ENCODE peak calls at places on chromosome 16, in four cellular contexts. H is epithelial cell of esophagus, X is progenitor cell of endocrine pancreas, Z is endothelial cell. Y is an unnamed sample.

GRCh38 chr16:70685938-70686375 is at the start of gene MTSS2:
- DNase-seq in H (peak), X (peak), Z (peak), Y (peak)

GRCh38 chr16:68417711-68418301 is 30.5 kb downstream of the SMPD3 start:
- DNase-seq in H (peak), X (no peak), Z (no peak), Y (no peak)

GRCh38 chr16:89037261-89038152 is 56.1 kb upstream of the ACSF3 start:
- DNase-seq in H (peak), X (peak), Z (peak), Y (no peak)

GRCh38 chr16:17784073-17784472 is 313.3 kb upstream of the XYLT1 start:
- DNase-seq in H (peak), X (no peak), Z (peak), Y (no peak)

GRCh38 chr16:77190478-77191258 is at the start of gene MON1B:
- DNase-seq in H (peak), X (peak), Z (peak), Y (peak)

GRCh38 chr16:31423241-31423640 is 4.9 kb downstream of the COX6A2 start:
- DNase-seq in H (no peak), X (no peak), Z (no peak), Y (no peak)

GRCh38 chr16:78460428-78460827 is 361.0 kb downstream of the WWOX start:
- DNase-seq in H (peak), X (no peak), Z (no peak), Y (no peak)

GRCh38 chr16:68083861-68084503 is 1.2 kb upstream of the NFATC3 start:
- DNase-seq in H (no peak), X (no peak), Z (peak), Y (peak)

GRCh38 chr16:69903851-69904250 is 47.3 kb upstream of the CLEC18A start:
- DNase-seq in H (no peak), X (no peak), Z (no peak), Y (no peak)

GRCh38 chr16:11379420-11379819 is 34.2 kb downstream of the RMI2 start:
- DNase-seq in H (no peak), X (no peak), Z (no peak), Y (no peak)

GRCh38 chr16:66207139-66207863 is 159.2 kb upstream of the CDH5 start:
- DNase-seq in H (peak), X (no peak), Z (no peak), Y (no peak)

GRCh38 chr16:23694707-23695373 is 16.2 kb downstream of the PLK1 start:
- DNase-seq in H (no peak), X (peak), Z (peak), Y (no peak)

GRCh38 chr16:16014329-16015224 is 65.2 kb downstream of the ABCC1 start:
- DNase-seq in H (no peak), X (no peak), Z (no peak), Y (peak)

GRCh38 chr16:1914084-1914608 is 4.1 kb downstream of the HS3ST6 start:
- DNase-seq in H (no peak), X (no peak), Z (no peak), Y (no peak)

GRCh38 chr16:70582280-70582978 is 58.8 kb downstream of the SF3B3 start:
- DNase-seq in H (no peak), X (no peak), Z (no peak), Y (no peak)

GRCh38 chr16:11052080-11052808 is 107.9 kb downstream of the CLEC16A start:
- DNase-seq in H (peak), X (no peak), Z (no peak), Y (no peak)

GRCh38 chr16:7200320-7200719 is 132.3 kb upstream of the RBFOX1 start:
- DNase-seq in H (no peak), X (no peak), Z (no peak), Y (no peak)

GRCh38 chr16:89019511-89019910 is 42.5 kb upstream of the CBFA2T3 start:
- DNase-seq in H (no peak), X (no peak), Z (no peak), Y (no peak)

GRCh38 chr16:2811703-2812471 is 5.2 kb upstream of the PRSS21 start:
- DNase-seq in H (no peak), X (no peak), Z (no peak), Y (no peak)

GRCh38 chr16:88921603-88921995 is 55.1 kb upstream of the PABPN1L start:
- DNase-seq in H (no peak), X (no peak), Z (no peak), Y (peak)

GRCh38 chr16:68257906-68258800 is 6.2 kb upstream of the SLC7A6 start:
- DNase-seq in H (peak), X (no peak), Z (no peak), Y (no peak)

GRCh38 chr16:66028505-66029216 is 337.8 kb upstream of the CDH5 start:
- DNase-seq in H (peak), X (no peak), Z (no peak), Y (no peak)

GRCh38 chr16:2926660-2927646 is 15.2 kb downstream of the FLYWCH1 start:
- DNase-seq in H (peak), X (peak), Z (peak), Y (peak)

GRCh38 chr16:89621698-89622409 is 8.4 kb downstream of the DPEP1 start:
- DNase-seq in H (no peak), X (no peak), Z (no peak), Y (no peak)

GRCh38 chr16:81645303-81645702 is 133.8 kb upstream of the PLCG2 start:
- DNase-seq in H (peak), X (no peak), Z (no peak), Y (no peak)

GRCh38 chr16:391885-392335 is 5.1 kb upstream of the NME4 start:
- DNase-seq in H (peak), X (no peak), Z (peak), Y (peak)

GRCh38 chr16:67454852-67455251 is 23.9 kb downstream of the HSD11B2 start:
- DNase-seq in H (no peak), X (no peak), Z (no peak), Y (no peak)

GRCh38 chr16:86740817-86741799 is 162.8 kb downstream of the FOXL1 start:
- DNase-seq in H (peak), X (peak), Z (peak), Y (no peak)

GRCh38 chr16:11151156-11151904 is 104.7 kb downstream of the SOCS1 start:
- DNase-seq in H (no peak), X (no peak), Z (no peak), Y (no peak)

GRCh38 chr16:81366316-81366932 is 51.7 kb downstream of the GAN start:
- DNase-seq in H (peak), X (no peak), Z (no peak), Y (peak)

GRCh38 chr16:1014771-1015495 is 33.4 kb downstream of the SOX8 start:
- DNase-seq in H (no peak), X (no peak), Z (no peak), Y (no peak)

GRCh38 chr16:68985855-68986254 is 119.6 kb upstream of the HAS3 start:
- DNase-seq in H (peak), X (no peak), Z (no peak), Y (no peak)

GRCh38 chr16:56792960-56793359 is 63.0 kb downstream of the NUP93 start:
- DNase-seq in H (no peak), X (no peak), Z (no peak), Y (no peak)

GRCh38 chr16:28258571-28258970 is 33.8 kb upstream of the SBK1 start:
- DNase-seq in H (no peak), X (no peak), Z (no peak), Y (no peak)

GRCh38 chr16:19822534-19822933 is 62.1 kb downstream of the GPRC5B start:
- DNase-seq in H (peak), X (no peak), Z (no peak), Y (no peak)

GRCh38 chr16:54027126-54027922 is 259.3 kb downstream of the IRX3 start:
- DNase-seq in H (peak), X (no peak), Z (no peak), Y (no peak)

GRCh38 chr16:54506691-54507090 is 220.1 kb upstream of the IRX3 start:
- DNase-seq in H (no peak), X (no peak), Z (no peak), Y (peak)

GRCh38 chr16:80027007-80027965 is 426.7 kb upstream of the MAF start:
- DNase-seq in H (peak), X (no peak), Z (peak), Y (no peak)

GRCh38 chr16:84735846-84736586 is 36.2 kb downstream of the USP10 start:
- DNase-seq in H (no peak), X (no peak), Z (no peak), Y (no peak)